ENCODE peak calls at places on chromosomes 4 and X, in eight cellular contexts. One of them, this sample, is unnamed. For H3K9me3, the result is how much of the 10 kb centered on the place peaks cover.

GRCh38 chrX:1444896-1445480 is 7.7 kb downstream of the ASMTL start:
- DNase-seq in K562: no peak
- DNase-seq in breast epithelium: no peak
- DNase-seq in ovary: peak
- DNase-seq in IMR-90: no peak
- DNase-seq in A549: no peak
- DNase-seq in uterus: peak
- DNase-seq in transverse colon: no peak
- DNase-seq in this sample: no peak

GRCh38 chr4:75490155-75490554 is 24.0 kb downstream of the RCHY1 start:
- DNase-seq in A549: no peak
- DNase-seq in K562: no peak
- DNase-seq in IMR-90: peak
- DNase-seq in uterus: no peak
- DNase-seq in ovary: no peak
- DNase-seq in breast epithelium: no peak
- DNase-seq in transverse colon: no peak
- DNase-seq in this sample: no peak

GRCh38 chr4:7169134-7169533 is 23.2 kb upstream of the SORCS2 start:
- DNase-seq in A549: no peak
- DNase-seq in K562: no peak
- DNase-seq in breast epithelium: no peak
- DNase-seq in uterus: no peak
- DNase-seq in IMR-90: no peak
- DNase-seq in ovary: no peak
- DNase-seq in transverse colon: no peak
- DNase-seq in this sample: no peak

GRCh38 chrX:69535661-69536060 is 31.5 kb downstream of the NALF2 start:
- DNase-seq in ovary: no peak
- DNase-seq in transverse colon: no peak
- DNase-seq in K562: no peak
- DNase-seq in IMR-90: no peak
- DNase-seq in uterus: no peak
- DNase-seq in breast epithelium: no peak
- DNase-seq in A549: no peak
- DNase-seq in this sample: no peak

GRCh38 chr4:30719363-30720020 is 677 bp upstream of the PCDH7 start:
- DNase-seq in ovary: peak
- DNase-seq in A549: peak
- DNase-seq in breast epithelium: no peak
- DNase-seq in transverse colon: peak
- DNase-seq in IMR-90: peak
- DNase-seq in uterus: peak
- DNase-seq in K562: no peak
- DNase-seq in this sample: peak

GRCh38 chr4:176185068-176185467 is 10.3 kb downstream of the SPATA4 start:
- DNase-seq in transverse colon: no peak
- DNase-seq in A549: no peak
- DNase-seq in IMR-90: peak
- DNase-seq in breast epithelium: no peak
- DNase-seq in ovary: no peak
- DNase-seq in K562: no peak
- DNase-seq in uterus: no peak
- DNase-seq in this sample: no peak

GRCh38 chr4:17623451-17624001 is 9.1 kb downstream of the MED28 start:
- DNase-seq in ovary: no peak
- DNase-seq in uterus: no peak
- DNase-seq in A549: no peak
- DNase-seq in breast epithelium: no peak
- DNase-seq in K562: no peak
- DNase-seq in transverse colon: no peak
- DNase-seq in IMR-90: peak
- DNase-seq in this sample: no peak

GRCh38 chr4:152398060-152398459 is 137.8 kb downstream of the FBXW7 start:
- DNase-seq in A549: no peak
- DNase-seq in ovary: no peak
- DNase-seq in transverse colon: no peak
- DNase-seq in uterus: no peak
- DNase-seq in breast epithelium: no peak
- DNase-seq in IMR-90: peak
- DNase-seq in K562: peak
- DNase-seq in this sample: no peak

GRCh38 chr4:27429260-27429970 is 568.8 kb downstream of the STIM2 start:
- DNase-seq in transverse colon: no peak
- DNase-seq in uterus: no peak
- DNase-seq in breast epithelium: no peak
- DNase-seq in K562: no peak
- DNase-seq in ovary: no peak
- DNase-seq in A549: no peak
- DNase-seq in IMR-90: no peak
- DNase-seq in this sample: peak

GRCh38 chr4:164890691-164891090 is 13.7 kb downstream of the APELA start:
- DNase-seq in IMR-90: no peak
- DNase-seq in A549: no peak
- DNase-seq in ovary: no peak
- DNase-seq in K562: no peak
- DNase-seq in breast epithelium: no peak
- DNase-seq in transverse colon: no peak
- DNase-seq in uterus: no peak
- DNase-seq in this sample: no peak

GRCh38 chr4:182649698-182650477 is 267.3 kb downstream of the DCTD start:
- DNase-seq in uterus: no peak
- DNase-seq in ovary: no peak
- DNase-seq in K562: no peak
- DNase-seq in IMR-90: peak
- DNase-seq in transverse colon: no peak
- DNase-seq in A549: no peak
- DNase-seq in breast epithelium: no peak
- DNase-seq in this sample: no peak

GRCh38 chrX:153573999-153574398 is 24.9 kb downstream of the CCNQ start:
- DNase-seq in K562: peak
- DNase-seq in ovary: no peak
- DNase-seq in IMR-90: no peak
- DNase-seq in uterus: no peak
- DNase-seq in transverse colon: no peak
- DNase-seq in breast epithelium: no peak
- DNase-seq in A549: no peak
- DNase-seq in this sample: no peak

GRCh38 chrX:46621572-46621971 is 48.0 kb downstream of the CHST7 start:
- DNase-seq in breast epithelium: no peak
- DNase-seq in uterus: no peak
- DNase-seq in A549: no peak
- DNase-seq in transverse colon: no peak
- DNase-seq in K562: no peak
- DNase-seq in IMR-90: no peak
- DNase-seq in ovary: no peak
- DNase-seq in this sample: no peak

GRCh38 chrX:114841051-114841450 is 176.4 kb downstream of the IL13RA2 start:
- DNase-seq in transverse colon: no peak
- DNase-seq in breast epithelium: no peak
- DNase-seq in uterus: no peak
- DNase-seq in IMR-90: peak
- DNase-seq in A549: no peak
- DNase-seq in ovary: no peak
- DNase-seq in K562: no peak
- DNase-seq in this sample: no peak

GRCh38 chr4:73603854-73604584 is 16.2 kb downstream of the RASSF6 start:
- DNase-seq in transverse colon: no peak
- DNase-seq in A549: no peak
- DNase-seq in IMR-90: peak
- DNase-seq in ovary: no peak
- DNase-seq in K562: no peak
- DNase-seq in uterus: no peak
- DNase-seq in breast epithelium: no peak
- DNase-seq in this sample: no peak

GRCh38 chr4:110610940-110611785 is 11.7 kb downstream of the PITX2 start:
- DNase-seq in breast epithelium: no peak
- DNase-seq in IMR-90: no peak
- DNase-seq in transverse colon: peak
- DNase-seq in K562: no peak
- DNase-seq in ovary: no peak
- DNase-seq in uterus: no peak
- DNase-seq in A549: peak
- DNase-seq in this sample: no peak
- H3K4me3 ChIP-seq in breast epithelium: no peak
- H3K4me3 ChIP-seq in IMR-90: no peak
- H3K4me3 ChIP-seq in transverse colon: peak
- H3K4me3 ChIP-seq in K562: no peak
- H3K4me3 ChIP-seq in ovary: no peak
- H3K4me3 ChIP-seq in uterus: no peak
- H3K4me3 ChIP-seq in A549: peak
- H3K4me3 ChIP-seq in this sample: no peak

DNA sequence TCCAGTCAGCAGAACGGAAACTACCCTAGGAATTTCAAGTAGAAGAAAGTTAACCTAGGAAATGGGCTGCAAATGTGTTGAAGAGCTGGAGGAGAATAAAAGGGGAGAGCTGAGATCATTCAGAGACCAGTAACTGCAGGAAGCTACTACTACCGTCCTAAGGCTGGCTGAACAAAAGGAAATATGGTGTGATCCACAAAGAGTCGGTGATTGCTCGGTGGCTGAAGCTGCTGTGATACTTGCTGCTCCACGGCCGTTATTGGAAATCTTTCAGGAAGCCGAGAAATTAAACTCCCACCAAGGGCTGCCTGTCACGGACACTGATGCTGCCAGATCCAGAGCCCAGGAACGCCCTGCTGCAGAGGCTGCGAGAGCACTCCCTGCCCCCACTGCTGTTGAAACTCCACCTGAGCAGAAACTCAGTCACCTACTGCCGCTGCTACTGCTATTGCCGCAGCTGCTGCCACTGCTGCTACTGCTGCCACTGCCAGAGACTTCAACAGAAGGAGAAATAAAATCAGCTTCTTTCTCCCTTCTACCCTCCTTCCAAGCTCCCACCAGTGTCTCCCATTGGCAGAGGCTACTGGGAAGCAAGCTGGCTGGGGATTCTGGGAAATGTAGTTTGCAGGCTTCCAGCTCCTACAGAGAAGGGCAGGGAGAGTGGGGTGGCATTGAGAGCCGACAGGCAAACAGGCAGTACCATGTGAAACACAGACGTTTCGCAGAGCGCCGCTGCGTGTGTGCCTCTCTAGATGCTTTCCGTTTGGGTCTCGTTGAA is 125.9 kb upstream of the ENPP6 start:
- DNase-seq in transverse colon: peak
- DNase-seq in uterus: peak
- DNase-seq in A549: peak
- DNase-seq in ovary: peak
- DNase-seq in IMR-90: peak
- DNase-seq in breast epithelium: peak
- DNase-seq in K562: peak
- DNase-seq in this sample: peak
- TF ChIP-seq POLR2A in transverse colon: peak
- TF ChIP-seq POLR2A in uterus: no peak
- TF ChIP-seq POLR2A in A549: no peak
- TF ChIP-seq POLR2A in ovary: no peak
- TF ChIP-seq POLR2A in IMR-90: no peak
- TF ChIP-seq POLR2A in breast epithelium: no peak
- TF ChIP-seq POLR2A in K562: peak
- TF ChIP-seq POLR2A in this sample: no peak

GRCh38 chrX:40172980-40173661 is 75.4 kb upstream of the BCOR start:
- DNase-seq in uterus: no peak
- DNase-seq in breast epithelium: no peak
- DNase-seq in transverse colon: no peak
- DNase-seq in IMR-90: no peak
- DNase-seq in ovary: no peak
- DNase-seq in A549: no peak
- DNase-seq in K562: no peak
- DNase-seq in this sample: no peak

GRCh38 chrX:40172169-40172979 is 74.6 kb upstream of the BCOR start:
- DNase-seq in A549: no peak
- DNase-seq in transverse colon: peak
- DNase-seq in uterus: peak
- DNase-seq in K562: peak
- DNase-seq in ovary: peak
- DNase-seq in IMR-90: peak
- DNase-seq in breast epithelium: no peak
- DNase-seq in this sample: peak

GRCh38 chrX:40175416-40176255 is 77.9 kb upstream of the BCOR start:
- DNase-seq in IMR-90: no peak
- DNase-seq in transverse colon: peak
- DNase-seq in uterus: peak
- DNase-seq in ovary: peak
- DNase-seq in A549: peak
- DNase-seq in K562: peak
- DNase-seq in breast epithelium: no peak
- DNase-seq in this sample: peak

GRCh38 chrX:40174594-40175415 is 77.0 kb upstream of the BCOR start:
- DNase-seq in IMR-90: no peak
- DNase-seq in uterus: peak
- DNase-seq in K562: no peak
- DNase-seq in A549: no peak
- DNase-seq in breast epithelium: no peak
- DNase-seq in ovary: peak
- DNase-seq in transverse colon: peak
- DNase-seq in this sample: peak

DNA sequence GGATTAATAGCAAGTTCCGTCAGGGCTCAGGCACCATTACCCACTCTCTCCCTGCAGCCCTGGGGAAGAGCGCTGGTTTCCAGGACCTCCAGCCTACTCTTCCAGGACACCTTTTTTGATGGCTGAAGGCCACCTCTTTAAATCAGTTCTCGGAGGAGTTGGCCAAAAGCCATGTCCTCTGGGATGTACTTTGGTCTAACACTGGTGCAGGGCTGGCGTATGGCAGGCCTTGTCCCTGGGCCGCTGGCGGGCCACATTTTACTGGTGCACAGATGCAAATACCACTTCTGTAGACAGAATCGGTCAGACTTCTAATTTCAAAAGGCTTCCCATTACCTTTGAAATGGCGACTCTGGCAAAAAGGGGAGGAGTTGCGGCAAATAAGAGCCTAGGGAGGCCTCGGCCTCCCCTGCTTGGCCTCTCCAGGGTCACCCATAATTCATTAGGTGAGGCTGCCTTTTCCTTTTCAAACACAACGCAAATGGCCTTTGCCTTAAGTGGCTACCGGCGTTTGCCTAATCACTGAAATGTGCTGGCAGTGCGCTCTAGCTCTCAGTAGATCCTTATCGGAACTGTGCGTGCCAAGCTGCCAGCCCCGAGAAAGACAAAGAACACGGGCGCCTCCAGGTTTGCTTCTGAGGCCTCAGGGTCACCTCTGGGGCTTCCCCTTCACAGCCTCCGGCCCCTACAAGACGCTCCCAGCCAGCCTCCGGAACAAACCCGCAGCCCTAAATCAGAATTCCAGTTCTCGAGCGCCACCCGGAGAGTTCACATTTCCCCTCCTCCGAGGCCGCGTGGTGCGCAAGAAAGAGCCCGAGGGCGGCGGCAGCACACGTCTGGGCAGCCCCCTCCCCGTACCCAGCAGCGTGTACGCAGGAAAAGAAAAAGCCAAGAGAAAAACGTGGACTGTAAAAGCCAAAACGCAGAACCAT is 76.2 kb upstream of the BCOR start:
- DNase-seq in IMR-90: no peak
- DNase-seq in ovary: peak
- DNase-seq in transverse colon: peak
- DNase-seq in A549: no peak
- DNase-seq in breast epithelium: no peak
- DNase-seq in uterus: peak
- DNase-seq in K562: peak
- DNase-seq in this sample: peak
- H3K9me3 ChIP-seq in IMR-90: under half
- H3K9me3 ChIP-seq in ovary: under half
- H3K9me3 ChIP-seq in transverse colon: under half
- H3K9me3 ChIP-seq in A549: under half
- H3K9me3 ChIP-seq in breast epithelium: under half
- H3K9me3 ChIP-seq in uterus: under half
- H3K9me3 ChIP-seq in K562: under half
- H3K9me3 ChIP-seq in this sample: under half

GRCh38 chrX:12981880-12982279 is 7.0 kb downstream of the TMSB4X start:
- DNase-seq in A549: no peak
- DNase-seq in breast epithelium: no peak
- DNase-seq in ovary: no peak
- DNase-seq in uterus: no peak
- DNase-seq in IMR-90: no peak
- DNase-seq in K562: no peak
- DNase-seq in transverse colon: no peak
- DNase-seq in this sample: no peak
- H3K4me3 ChIP-seq in A549: no peak
- H3K4me3 ChIP-seq in breast epithelium: no peak
- H3K4me3 ChIP-seq in ovary: no peak
- H3K4me3 ChIP-seq in uterus: no peak
- H3K4me3 ChIP-seq in IMR-90: no peak
- H3K4me3 ChIP-seq in K562: no peak
- H3K4me3 ChIP-seq in transverse colon: no peak
- H3K4me3 ChIP-seq in this sample: no peak

This sample was measured in heart left ventricle.